ENCODE peak calls at places on chromosomes 16 and 17, in eight cellular contexts. R is D341Med; H is NCI-H524; X is stimulated activated CD4-positive, alpha-beta T cell treated with anti-CD3 and anti-CD28 coated beads, Interleukin-1b, Interleukin-23, amount 100 ng/mL, for 24 hours; Q is cardiac fibroblast; K is esophagus squamous epithelium; A is NCI-H1930; V is NCI-H1048. F is an unnamed sample.
A peak's percentile ranks its signal among the peaks of the same experiment; 100 is the strongest.

GRCh38 chr17:62679866-62680377 is 52.5 kb downstream of the MRC2 start:
- DNase-seq in R (peak; percentile 32), H (no peak), X (no peak), Q (no peak), K (no peak), A (no peak), V (no peak), F (no peak)

GRCh38 chr16:48818257-48818656 is 208.3 kb upstream of the N4BP1 start:
- DNase-seq in R (no peak), H (peak; percentile 14), X (no peak), Q (no peak), K (no peak), A (no peak), V (no peak), F (no peak)

GRCh38 chr17:79831367-79832210 is 7.7 kb downstream of the CBX4 start:
- DNase-seq in R (no peak), H (no peak), X (no peak), Q (no peak), K (no peak), A (no peak), V (no peak), F (no peak)

GRCh38 chr17:73360961-73361761 is 49.4 kb upstream of the CDC42EP4 start:
- DNase-seq in R (no peak), H (no peak), X (no peak), Q (no peak), K (no peak), A (no peak), V (no peak), F (no peak)

GRCh38 chr17:34980353-34980680 is at the start of gene LIG3:
- DNase-seq in R (peak; percentile 100), H (peak; percentile 92), X (peak; percentile 95), Q (peak; percentile 94), K (peak; percentile 55), A (peak; percentile 88), V (peak; percentile 87), F (peak; percentile 96)

GRCh38 chr16:88782454-88783390 is 2.3 kb downstream of the PIEZO1 start:
- DNase-seq in R (no peak), H (no peak), X (peak; percentile 80), Q (peak; percentile 83), K (no peak), A (no peak), V (no peak), F (no peak)

GRCh38 chr16:46830417-46830901 is 521 bp downstream of the C16orf87 start:
- DNase-seq in R (no peak), H (peak; percentile 58), X (peak; percentile 7), Q (peak; percentile 14), K (no peak), A (no peak), V (no peak), F (no peak)

GRCh38 chr17:74599531-74599939 is 7.5 kb upstream of the CD300LD start:
- DNase-seq in R (no peak), H (peak; percentile 70), X (no peak), Q (no peak), K (no peak), A (no peak), V (no peak), F (no peak)

GRCh38 chr16:20225334-20225733 is 102.0 kb downstream of the GP2 start:
- DNase-seq in R (no peak), H (no peak), X (no peak), Q (no peak), K (no peak), A (no peak), V (no peak), F (no peak)

GRCh38 chr17:27269201-27269600 is 24.7 kb upstream of the WSB1 start:
- DNase-seq in R (no peak), H (no peak), X (no peak), Q (no peak), K (no peak), A (no peak), V (no peak), F (no peak)

GRCh38 chr16:2022723-2023097 is 3.1 kb downstream of the NPW start:
- DNase-seq in R (peak; percentile 64), H (no peak), X (no peak), Q (no peak), K (no peak), A (no peak), V (no peak), F (no peak)

GRCh38 chr16:84647830-84648594 is at the start of gene KLHL36:
- DNase-seq in R (peak; percentile 95), H (no peak), X (peak; percentile 52), Q (no peak), K (no peak), A (peak; percentile 15), V (no peak), F (peak; percentile 51)

GRCh38 chr17:79171152-79171551 is 96.5 kb downstream of the ENGASE start:
- DNase-seq in R (no peak), H (peak; percentile 27), X (no peak), Q (no peak), K (no peak), A (no peak), V (no peak), F (no peak)

GRCh38 chr16:2520784-2521577 is 810 bp downstream of the AMDHD2 start:
- DNase-seq in R (peak; percentile 57), H (no peak), X (no peak), Q (no peak), K (no peak), A (no peak), V (no peak), F (no peak)

GRCh38 chr17:81395600-81396277 is 482 bp downstream of the BAHCC1 start:
- DNase-seq in R (no peak), H (peak; percentile 67), X (no peak), Q (peak; percentile 40), K (no peak), A (no peak), V (no peak), F (no peak)

GRCh38 chr17:67400193-67400592 is 23.1 kb downstream of the PITPNC1 start:
- DNase-seq in R (no peak), H (peak; percentile 22), X (no peak), Q (no peak), K (no peak), A (no peak), V (peak; percentile 51), F (no peak)

GRCh38 chr16:62738631-62739030 is 702.4 kb upstream of the CDH8 start:
- DNase-seq in R (no peak), H (no peak), X (no peak), Q (no peak), K (no peak), A (no peak), V (no peak), F (no peak)

GRCh38 chr17:61306003-61306402 is 93.6 kb upstream of the TBX2 start:
- DNase-seq in R (no peak), H (no peak), X (no peak), Q (peak; percentile 63), K (no peak), A (no peak), V (no peak), F (no peak)

GRCh38 chr16:8630205-8630953 is 8.9 kb downstream of the METTL22 start:
- DNase-seq in R (no peak), H (no peak), X (no peak), Q (no peak), K (no peak), A (no peak), V (no peak), F (no peak)

GRCh38 chr17:81648013-81648706 is 8.2 kb downstream of the PDE6G start:
- DNase-seq in R (peak; percentile 52), H (no peak), X (no peak), Q (no peak), K (no peak), A (no peak), V (no peak), F (no peak)

GRCh38 chr17:10471853-10472252 is 2.5 kb upstream of the MYH4 start:
- DNase-seq in R (no peak), H (no peak), X (no peak), Q (peak; percentile 50), K (no peak), A (no peak), V (no peak), F (no peak)

GRCh38 chr17:45906237-45906636 is 11.9 kb downstream of the MAPT start:
- DNase-seq in R (no peak), H (peak; percentile 92), X (no peak), Q (no peak), K (no peak), A (no peak), V (no peak), F (no peak)

GRCh38 chr16:73572135-73572534 is 524.2 kb upstream of the ZFHX3 start:
- DNase-seq in R (no peak), H (peak; percentile 82), X (no peak), Q (no peak), K (no peak), A (no peak), V (no peak), F (no peak)

GRCh38 chr17:41499714-41500113 is 5.7 kb downstream of the KRT13 start:
- DNase-seq in R (no peak), H (no peak), X (no peak), Q (no peak), K (no peak), A (no peak), V (no peak), F (no peak)

GRCh38 chr16:70692481-70693203 is 6.8 kb upstream of the MTSS2 start:
- DNase-seq in R (no peak), H (no peak), X (no peak), Q (no peak), K (no peak), A (no peak), V (no peak), F (no peak)

GRCh38 chr17:50922107-50922506 is 56.0 kb upstream of the TOB1 start:
- DNase-seq in R (no peak), H (no peak), X (no peak), Q (peak; percentile 37), K (no peak), A (no peak), V (no peak), F (no peak)

GRCh38 chr16:86931410-86931941 is 353.1 kb downstream of the FOXL1 start:
- DNase-seq in R (no peak), H (no peak), X (no peak), Q (peak; percentile 87), K (no peak), A (no peak), V (no peak), F (no peak)

GRCh38 chr17:34619687-34620217 is 40.4 kb downstream of the TMEM132E start:
- DNase-seq in R (peak; percentile 63), H (peak; percentile 89), X (no peak), Q (no peak), K (no peak), A (no peak), V (no peak), F (peak; percentile 13)

GRCh38 chr17:39027440-39028035 is 60.3 kb upstream of the FBXO47 start:
- DNase-seq in R (no peak), H (no peak), X (no peak), Q (no peak), K (no peak), A (no peak), V (no peak), F (no peak)

GRCh38 chr17:45648642-45649041 is 135.5 kb upstream of the CRHR1 start:
- DNase-seq in R (no peak), H (peak; percentile 65), X (no peak), Q (no peak), K (no peak), A (no peak), V (no peak), F (no peak)

GRCh38 chr16:85584192-85584757 is 28.8 kb upstream of the GSE1 start:
- DNase-seq in R (no peak), H (no peak), X (no peak), Q (no peak), K (no peak), A (no peak), V (no peak), F (no peak)

GRCh38 chr16:85346404-85347212 is 234.3 kb upstream of the CIBAR2 start:
- DNase-seq in R (no peak), H (no peak), X (no peak), Q (no peak), K (no peak), A (no peak), V (no peak), F (no peak)

GRCh38 chr17:76575570-76575969 is 10.1 kb downstream of the ST6GALNAC2 start:
- DNase-seq in R (no peak), H (no peak), X (no peak), Q (no peak), K (no peak), A (no peak), V (no peak), F (no peak)

GRCh38 chr17:10384175-10384574 is 11.4 kb upstream of the MYH13 start:
- DNase-seq in R (no peak), H (peak; percentile 95), X (no peak), Q (peak; percentile 11), K (no peak), A (no peak), V (no peak), F (no peak)